ENCODE peak calls at places on chromosomes 11 and 22, in eight cellular contexts. J is IMR-90, K is A549, D is cardiac muscle cell, Q is tibial nerve, B is ovary, W is fibroblast of mammary gland, I is lower lobe of right lung. L is an unnamed sample.

GRCh38 chr22:44132724-44133123 is 48.0 kb upstream of the PARVG start:
- DNase-seq in J (no peak), K (no peak), D (no peak), Q (no peak), B (no peak), W (no peak), I (no peak), L (no peak)

GRCh38 chr11:73257342-73258103 is 14.6 kb upstream of the P2RY6 start:
- DNase-seq in J (peak; percentile 91), K (no peak), D (peak; percentile 36), Q (peak; percentile 26), B (peak; percentile 42), W (peak; percentile 90), I (peak; percentile 68), L (peak; percentile 94)

GRCh38 chr11:22454461-22454860 is 116.3 kb downstream of the SLC17A6 start:
- DNase-seq in J (peak; percentile 42), K (no peak), D (no peak), Q (no peak), B (no peak), W (no peak), I (no peak), L (no peak)

GRCh38 chr22:41352058-41352457 is 29.7 kb upstream of the TEF start:
- DNase-seq in J (peak; percentile 55), K (peak; percentile 38), D (no peak), Q (no peak), B (no peak), W (peak; percentile 70), I (no peak), L (peak; percentile 17)

GRCh38 chr11:57315491-57315890 is 9.3 kb downstream of the TNKS1BP1 start:
- DNase-seq in J (peak; percentile 61), K (no peak), D (no peak), Q (no peak), B (peak; percentile 65), W (peak; percentile 65), I (no peak), L (peak; percentile 61)

GRCh38 chr22:42680648-42681047 is 31.5 kb upstream of the CYB5R3 start:
- DNase-seq in J (peak; percentile 98), K (peak; percentile 64), D (no peak), Q (no peak), B (no peak), W (peak; percentile 98), I (no peak), L (peak; percentile 89)

GRCh38 chr11:28636566-28636965 is 528.4 kb downstream of the METTL15 start:
- DNase-seq in J (peak; percentile 49), K (no peak), D (no peak), Q (no peak), B (no peak), W (no peak), I (no peak), L (no peak)

GRCh38 chr11:27921472-27921871 is 186.5 kb downstream of the KIF18A start:
- DNase-seq in J (peak; percentile 13), K (no peak), D (no peak), Q (no peak), B (no peak), W (peak; percentile 46), I (no peak), L (no peak)

GRCh38 chr11:13337986-13338436 is 60.4 kb downstream of the BMAL1 start:
- DNase-seq in J (peak; percentile 78), K (peak; percentile 43), D (no peak), Q (no peak), B (no peak), W (peak; percentile 64), I (no peak), L (peak; percentile 79)

GRCh38 chr11:34792143-34792542 is 124.0 kb downstream of the APIP start:
- DNase-seq in J (no peak), K (no peak), D (no peak), Q (no peak), B (no peak), W (no peak), I (no peak), L (no peak)

GRCh38 chr22:17738386-17739128 is 35.7 kb downstream of the BID start:
- DNase-seq in J (no peak), K (no peak), D (no peak), Q (no peak), B (no peak), W (no peak), I (no peak), L (no peak)

GRCh38 chr11:833114-833791 is 501 bp downstream of the CD151 start:
- DNase-seq in J (no peak), K (no peak), D (peak; percentile 73), Q (no peak), B (no peak), W (no peak), I (peak; percentile 73), L (no peak)

GRCh38 chr11:40338739-40339138 is 1120.7 kb downstream of the LRRC4C start:
- DNase-seq in J (peak; percentile 80), K (no peak), D (no peak), Q (no peak), B (no peak), W (peak; percentile 70), I (no peak), L (peak; percentile 73)

GRCh38 chr22:29004647-29005371 is 56.8 kb downstream of the C22orf31 start:
- DNase-seq in J (peak; percentile 15), K (no peak), D (peak; percentile 88), Q (no peak), B (peak; percentile 46), W (no peak), I (peak; percentile 66), L (peak; percentile 55)

GRCh38 chr11:77596626-77597025 is 6.9 kb downstream of the AQP11 start:
- DNase-seq in J (peak; percentile 84), K (no peak), D (no peak), Q (no peak), B (no peak), W (peak; percentile 62), I (no peak), L (peak; percentile 39)

GRCh38 chr11:33463059-33463458 is 205.9 kb downstream of the HIPK3 start:
- DNase-seq in J (peak; percentile 69), K (no peak), D (no peak), Q (no peak), B (no peak), W (peak; percentile 68), I (no peak), L (no peak)

GRCh38 chr11:32137263-32137662 is 46.4 kb downstream of the RCN1 start:
- DNase-seq in J (peak; percentile 99), K (peak; percentile 41), D (no peak), Q (no peak), B (no peak), W (peak; percentile 97), I (no peak), L (peak; percentile 91)

GRCh38 chr11:94864646-94865045 is 96.5 kb downstream of the AMOTL1 start:
- DNase-seq in J (no peak), K (no peak), D (no peak), Q (no peak), B (no peak), W (no peak), I (no peak), L (no peak)

GRCh38 chr11:77199346-77199745 is 71.3 kb downstream of the MYO7A start:
- DNase-seq in J (no peak), K (no peak), D (no peak), Q (no peak), B (no peak), W (no peak), I (peak; percentile 41), L (no peak)

DNA sequence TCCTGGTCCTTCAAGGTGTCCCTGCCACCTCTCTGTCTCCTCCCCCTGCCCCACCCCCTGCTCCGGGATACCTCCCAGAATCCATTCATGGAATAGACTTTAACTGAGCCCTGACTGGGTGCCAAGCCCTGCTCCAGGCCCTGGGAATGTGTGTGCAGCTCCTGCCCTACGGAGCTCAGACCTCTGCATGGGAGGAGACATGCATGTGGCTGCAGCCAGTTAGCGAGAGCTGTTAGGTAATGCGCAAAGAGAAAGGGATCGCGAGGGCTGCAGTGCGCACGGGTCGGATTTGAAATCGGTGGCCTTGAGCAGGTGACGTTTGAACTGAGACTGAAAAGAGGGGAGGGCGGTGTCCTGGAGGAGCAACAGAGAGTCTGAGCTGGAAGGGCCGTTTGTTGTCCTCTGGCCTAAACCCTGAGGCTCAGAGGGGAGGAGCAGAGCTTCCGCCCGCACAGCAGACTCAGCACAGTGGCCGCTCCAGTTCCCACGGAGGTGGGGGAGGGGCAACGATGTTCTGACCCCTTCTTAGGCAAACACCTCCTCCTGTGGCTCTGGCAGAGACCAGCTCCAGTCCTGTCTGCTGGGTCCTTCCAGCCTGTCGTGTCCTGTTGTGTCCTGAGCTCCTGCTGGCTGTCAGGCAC is 19.8 kb upstream of the LRRC10B start:
- DNase-seq in J (no peak), K (no peak), D (peak; percentile 42), Q (no peak), B (peak; percentile 71), W (peak; percentile 30), I (no peak), L (no peak)
- H3K4me3 ChIP-seq in J (no peak overlapping the region), K (no peak overlapping the region), D (no peak overlapping the region), Q (no peak overlapping the region), B (no peak overlapping the region), W (no peak overlapping the region), I (peak overlapping the region; percentile 5), L (no peak overlapping the region)

DNA sequence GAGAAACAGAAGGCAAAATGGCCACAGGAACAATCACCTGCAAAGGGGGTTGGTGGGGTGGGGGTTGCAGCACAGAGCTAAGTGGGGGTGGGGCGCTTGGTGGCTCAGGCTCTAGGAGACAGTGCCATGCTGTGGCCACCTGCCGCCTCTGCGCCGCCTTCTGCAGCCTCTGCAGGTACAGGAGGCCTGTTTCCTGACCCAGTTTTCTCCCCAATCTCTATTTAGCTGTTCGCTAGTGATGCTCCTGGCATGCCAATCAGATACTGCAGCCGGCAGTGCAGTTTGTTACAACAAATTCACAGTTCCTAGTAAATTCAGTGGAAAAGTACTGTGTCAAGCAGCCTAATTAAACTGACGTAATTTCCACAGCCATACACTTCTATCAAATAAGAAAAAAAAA is 106.4 kb downstream of the SERGEF start:
- DNase-seq in J (no peak), K (no peak), D (peak; percentile 49), Q (no peak), B (no peak), W (no peak), I (peak; percentile 41), L (no peak)
- TF ChIP-seq CTCF in J (peak; percentile 16), K (no peak), D (no peak), Q (no peak), B (no peak), W (no peak), I (peak; percentile 11), L (peak; percentile 21)

GRCh38 chr22:46007003-46007847 is 30.3 kb upstream of the WNT7B start:
- DNase-seq in J (peak; percentile 72), K (peak; percentile 66), D (no peak), Q (no peak), B (peak; percentile 67), W (peak; percentile 89), I (peak; percentile 75), L (peak; percentile 72)
- H3K4me3 ChIP-seq in J (no peak overlapping the region), K (peak overlapping the region; percentile 35), D (no peak overlapping the region), Q (no peak overlapping the region), B (peak overlapping the region; percentile 1), W (peak overlapping the region; percentile 31), I (peak overlapping the region; percentile 44), L (peak overlapping the region; percentile 2)

GRCh38 chr11:104332110-104332509 is 168.2 kb upstream of the PDGFD start:
- DNase-seq in J (no peak), K (no peak), D (peak; percentile 38), Q (no peak), B (no peak), W (peak; percentile 2), I (no peak), L (no peak)
- TF ChIP-seq CTCF in J (no peak), K (no peak), D (peak; percentile 25), Q (no peak), B (no peak), W (peak; percentile 23), I (no peak), L (peak; percentile 36)

L was measured in astrocyte of the spinal cord.